ENCODE peak calls at places on chromosomes 11 and 22, in four cellular contexts. D, I, H and L are unnamed samples.

GRCh38 chr22:28053871-28054621 is 135.0 kb upstream of the PITPNB start:
- DNase-seq in D (no peak), H (no peak), I (no peak), L (no peak)

GRCh38 chr11:106271126-106271525 is 193.7 kb downstream of the AASDHPPT start:
- DNase-seq in I (no peak), D (no peak), H (no peak), L (no peak)

GRCh38 chr22:34914871-34915270 is 151.1 kb upstream of the ISX start:
- DNase-seq in H (no peak), D (no peak), I (no peak), L (no peak)

GRCh38 chr11:61023086-61024035 is 51.9 kb downstream of the CD6 start:
- DNase-seq in H (no peak), D (no peak), I (no peak), L (no peak)

GRCh38 chr11:97772696-97773095 is 1248.1 kb upstream of the CNTN5 start:
- DNase-seq in H (no peak), I (no peak), D (no peak), L (no peak)

GRCh38 chr11:46119053-46119351 is 2.3 kb downstream of the PHF21A start:
- DNase-seq in I (no peak), H (no peak), D (no peak), L (no peak)

GRCh38 chr11:82992219-82992618 is 79.5 kb downstream of the RAB30 start:
- DNase-seq in I (no peak), D (no peak), H (no peak), L (no peak)

GRCh38 chr11:30411383-30411782 is 88.5 kb downstream of the ARL14EP start:
- DNase-seq in D (no peak), I (no peak), H (no peak), L (no peak)

GRCh38 chr11:41461057-41461681 is 1.7 kb upstream of the LRRC4C start:
- DNase-seq in H (peak), D (peak), I (no peak), L (peak)

GRCh38 chr22:25962711-25963110 is 206.6 kb upstream of the SEZ6L start:
- DNase-seq in H (no peak), D (no peak), I (no peak), L (no peak)

GRCh38 chr11:22668005-22668796 is 1.8 kb downstream of the GAS2 start:
- DNase-seq in H (no peak), I (no peak), D (no peak), L (no peak)

GRCh38 chr11:65357856-65358356 is 3.4 kb downstream of the TIGD3 start:
- DNase-seq in H (peak), D (no peak), I (no peak), L (peak)

GRCh38 chr11:11347583-11347982 is 5.5 kb downstream of the CSNK2A3 start:
- DNase-seq in H (no peak), I (no peak), D (no peak), L (no peak)

GRCh38 chr22:44025171-44026065 is 1.3 kb downstream of the PARVB start:
- DNase-seq in H (no peak), D (no peak), I (no peak), L (peak)

GRCh38 chr11:45097721-45098493 is 48.5 kb upstream of the PRDM11 start:
- DNase-seq in I (peak), D (peak), H (no peak), L (peak)

GRCh38 chr22:43171019-43171491 is 15.9 kb downstream of the TTLL12 start:
- DNase-seq in I (no peak), D (no peak), H (no peak), L (no peak)

GRCh38 chr22:47600281-47600680 is 837.8 kb downstream of the TBC1D22A start:
- DNase-seq in I (no peak), D (no peak), H (no peak), L (no peak)

GRCh38 chr11:111796696-111797095 is 30.5 kb upstream of the PPP2R1B start:
- DNase-seq in I (no peak), D (no peak), H (no peak), L (no peak)

GRCh38 chr22:41925783-41926460 is 684 bp downstream of the TNFRSF13C start:
- DNase-seq in I (peak), H (peak), D (peak), L (peak)

GRCh38 chr22:50261615-50262459 is at the start of gene MAPK12:
- DNase-seq in D (no peak), I (peak), H (no peak), L (peak)

GRCh38 chr11:45045692-45046471 is 95.2 kb upstream of the TP53I11 start:
- DNase-seq in H (no peak), D (peak), I (no peak), L (no peak)

GRCh38 chr22:27032121-27032761 is 374.9 kb downstream of the MIAT start:
- DNase-seq in D (no peak), I (peak), H (no peak), L (peak)

GRCh38 chr11:128039140-128040021 is 548.0 kb downstream of the ETS1 start:
- DNase-seq in H (no peak), D (no peak), I (no peak), L (no peak)

GRCh38 chr11:2944530-2944929 is 15.3 kb upstream of the PHLDA2 start:
- DNase-seq in D (no peak), I (no peak), H (no peak), L (no peak)

GRCh38 chr11:17686185-17686980 is 33.0 kb upstream of the MYOD1 start:
- DNase-seq in D (no peak), I (no peak), H (no peak), L (no peak)

GRCh38 chr11:119800619-119801018 is 71.6 kb upstream of the NECTIN1 start:
- DNase-seq in H (no peak), I (no peak), D (no peak), L (no peak)

GRCh38 chr11:73983764-73984543 is 1.3 kb upstream of the UCP2 start:
- DNase-seq in I (no peak), H (no peak), D (no peak), L (no peak)

GRCh38 chr22:44732661-44733060 is 19.7 kb upstream of the ARHGAP8 start:
- DNase-seq in H (no peak), D (no peak), I (no peak), L (no peak)

GRCh38 chr11:67373916-67374570 is 645 bp upstream of the CLCF1 start:
- DNase-seq in D (peak), I (peak), H (peak), L (peak)

GRCh38 chr11:13064593-13064992 is 55.5 kb downstream of the RASSF10 start:
- DNase-seq in D (no peak), H (no peak), I (no peak), L (no peak)

GRCh38 chr11:10858505-10859360 is 880 bp upstream of the ZBED5 start:
- DNase-seq in I (peak), H (peak), D (no peak), L (peak)

GRCh38 chr11:100831929-100832480 is 144.9 kb downstream of the ARHGAP42 start:
- DNase-seq in I (no peak), D (no peak), H (no peak), L (no peak)

GRCh38 chr22:43183496-43184263 is 3.3 kb downstream of the TTLL12 start:
- DNase-seq in H (peak), D (no peak), I (no peak), L (peak)

GRCh38 chr11:81819462-81819861 is 914.2 kb downstream of the FAM181B start:
- DNase-seq in I (no peak), D (no peak), H (no peak), L (no peak)

GRCh38 chr11:64859542-64860414 is 15.3 kb upstream of the CDC42BPG start:
- DNase-seq in H (no peak), D (no peak), I (no peak), L (no peak)

GRCh38 chr11:71246559-71246958 is 5.8 kb downstream of the SHANK2 start:
- DNase-seq in I (no peak), D (no peak), H (no peak), L (no peak)

GRCh38 chr11:77559686-77560425 is 29.9 kb upstream of the AQP11 start:
- DNase-seq in D (peak), H (no peak), I (no peak), L (no peak)

GRCh38 chr11:36300651-36301050 is 4.6 kb downstream of the PRR5L start:
- DNase-seq in I (no peak), D (no peak), H (no peak), L (no peak)
- TF ChIP-seq RNF2 in I (no peak), D (no peak), H (no peak), L (no peak)

GRCh38 chr22:46267431-46268279 is at the start of gene TTC38:
- DNase-seq in I (peak), H (peak), D (peak), L (peak)
- TF ChIP-seq RNF2 in I (no peak), H (peak), D (no peak), L (no peak)

DNA sequence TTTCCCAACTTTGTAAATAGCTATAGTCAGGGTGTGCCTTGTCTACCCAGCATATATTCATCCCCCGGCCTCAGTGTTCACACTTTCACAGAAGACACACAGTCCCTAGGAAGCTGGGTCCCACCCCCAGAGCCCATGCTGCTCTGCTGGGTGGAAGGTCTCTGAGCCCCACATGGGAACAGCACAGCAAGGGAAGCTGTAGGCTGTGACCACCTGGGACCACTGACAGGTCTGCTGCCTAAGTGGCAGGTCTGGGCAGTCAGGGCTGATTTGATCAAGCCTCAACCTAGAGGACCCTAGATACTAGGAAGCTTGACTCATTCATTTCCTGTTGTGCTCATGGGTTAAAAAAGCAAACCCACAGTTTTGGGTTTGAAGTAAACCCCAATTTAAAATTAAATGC is 16.8 kb downstream of the IL10RA start:
- DNase-seq in D (no peak), I (no peak), H (no peak), L (peak)
- TF ChIP-seq RNF2 in D (no peak), I (no peak), H (no peak), L (no peak)

GRCh38 chr11:118010738-118011461 is 24.7 kb downstream of the IL10RA start:
- DNase-seq in I (peak), H (no peak), D (no peak), L (no peak)

GRCh38 chr11:118015385-118015841 is 29.2 kb downstream of the IL10RA start:
- DNase-seq in I (no peak), D (no peak), H (no peak), L (no peak)

GRCh38 chr11:118014022-118014421 is 27.8 kb downstream of the IL10RA start:
- DNase-seq in H (no peak), D (no peak), I (no peak), L (no peak)

GRCh38 chr11:118009821-118010737 is 23.9 kb downstream of the IL10RA start:
- DNase-seq in I (peak), D (no peak), H (no peak), L (no peak)

DNA sequence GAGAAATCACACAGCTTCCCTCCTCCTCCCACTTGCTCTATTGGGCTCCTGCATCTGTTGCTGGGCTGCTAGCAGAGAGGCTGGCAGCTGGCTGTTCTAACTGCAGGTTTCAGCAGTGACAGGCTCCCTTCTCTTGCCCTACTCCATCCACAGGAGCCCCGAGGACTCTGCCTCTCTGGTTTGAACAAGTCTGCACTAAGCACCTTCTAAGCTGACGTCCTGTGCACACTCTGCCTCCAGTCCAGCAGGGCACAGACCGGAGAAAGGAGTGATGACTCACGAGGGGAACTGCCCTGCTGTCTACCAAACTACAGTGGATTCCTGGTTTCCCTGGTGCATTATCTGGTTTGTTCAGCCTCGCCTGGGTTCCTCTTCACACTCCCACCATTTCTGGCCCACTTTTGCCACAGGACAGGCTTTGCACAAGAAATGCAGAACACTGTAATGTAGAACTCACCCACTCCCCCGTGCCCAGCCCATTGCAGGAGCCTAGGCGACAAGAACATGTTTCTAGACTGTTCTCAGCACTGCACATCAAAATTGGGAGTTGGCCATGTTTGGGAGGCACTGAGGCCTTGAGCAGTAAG is 26.0 kb downstream of the IL10RA start:
- DNase-seq in D (no peak), I (peak), H (no peak), L (peak)
- TF ChIP-seq RNF2 in D (no peak), I (no peak), H (no peak), L (no peak)

DNA sequence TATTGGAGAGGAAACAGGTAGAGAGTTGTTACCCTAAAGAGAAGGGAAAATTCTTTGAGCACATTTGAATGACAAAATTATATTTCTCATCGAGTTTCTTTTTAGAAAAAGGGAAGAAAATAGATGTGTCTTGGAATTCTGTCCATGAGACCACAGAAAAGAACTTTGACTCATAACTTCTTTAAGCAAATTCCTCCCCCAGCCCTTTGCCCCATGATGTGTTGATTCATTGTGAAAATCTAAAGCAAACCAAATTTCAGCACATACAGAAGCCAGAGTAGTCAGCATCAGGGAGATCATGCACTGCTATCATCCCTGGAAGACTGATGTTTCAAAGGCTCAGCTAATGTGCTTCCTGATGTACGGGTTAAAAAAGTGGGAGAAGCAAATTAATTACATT is 159.7 kb downstream of the FAT3 start:
- DNase-seq in D (no peak), H (no peak), I (no peak), L (no peak)
- TF ChIP-seq RNF2 in D (no peak), H (no peak), I (no peak), L (no peak)